ENCODE peak calls at places on chromosomes 3 and 15, in eight cellular contexts. One of them, this sample, is unnamed.

GRCh38 chr3:159158213-159158612 is 356.4 kb downstream of the MFSD1 start:
- DNase-seq in suprapubic skin: no peak
- DNase-seq in IMR-90: no peak
- DNase-seq in sigmoid colon: no peak
- DNase-seq in heart left ventricle: no peak
- DNase-seq in HCT116: peak
- DNase-seq in transverse colon: no peak
- DNase-seq in body of pancreas: no peak
- DNase-seq in this sample: no peak

GRCh38 chr15:81398456-81398855 is 24.4 kb upstream of the TMC3 start:
- DNase-seq in suprapubic skin: no peak
- DNase-seq in IMR-90: no peak
- DNase-seq in sigmoid colon: no peak
- DNase-seq in heart left ventricle: no peak
- DNase-seq in HCT116: no peak
- DNase-seq in transverse colon: no peak
- DNase-seq in body of pancreas: no peak
- DNase-seq in this sample: no peak

GRCh38 chr3:188687389-188687788 is 484.4 kb upstream of the TPRG1 start:
- DNase-seq in suprapubic skin: no peak
- DNase-seq in IMR-90: peak
- DNase-seq in sigmoid colon: no peak
- DNase-seq in heart left ventricle: no peak
- DNase-seq in HCT116: no peak
- DNase-seq in transverse colon: no peak
- DNase-seq in body of pancreas: no peak
- DNase-seq in this sample: peak

GRCh38 chr3:70829101-70829500 is 516.7 kb upstream of the MDFIC2 start:
- DNase-seq in suprapubic skin: no peak
- DNase-seq in IMR-90: peak
- DNase-seq in sigmoid colon: no peak
- DNase-seq in heart left ventricle: no peak
- DNase-seq in HCT116: no peak
- DNase-seq in transverse colon: no peak
- DNase-seq in body of pancreas: no peak
- DNase-seq in this sample: no peak

GRCh38 chr15:55247766-55248427 is 41.7 kb downstream of the RAB27A start:
- DNase-seq in suprapubic skin: no peak
- DNase-seq in IMR-90: no peak
- DNase-seq in sigmoid colon: no peak
- DNase-seq in heart left ventricle: no peak
- DNase-seq in HCT116: no peak
- DNase-seq in transverse colon: no peak
- DNase-seq in body of pancreas: no peak
- DNase-seq in this sample: no peak

GRCh38 chr3:44000586-44000985 is 241.1 kb upstream of the TOPAZ1 start:
- DNase-seq in suprapubic skin: no peak
- DNase-seq in IMR-90: no peak
- DNase-seq in sigmoid colon: no peak
- DNase-seq in heart left ventricle: no peak
- DNase-seq in HCT116: no peak
- DNase-seq in transverse colon: no peak
- DNase-seq in body of pancreas: no peak
- DNase-seq in this sample: peak

GRCh38 chr3:169295126-169295525 is 368.4 kb downstream of the MECOM start:
- DNase-seq in suprapubic skin: no peak
- DNase-seq in IMR-90: peak
- DNase-seq in sigmoid colon: no peak
- DNase-seq in heart left ventricle: no peak
- DNase-seq in HCT116: peak
- DNase-seq in transverse colon: no peak
- DNase-seq in body of pancreas: no peak
- DNase-seq in this sample: no peak

GRCh38 chr3:180980612-180981011 is 8.9 kb downstream of the DNAJC19 start:
- DNase-seq in suprapubic skin: no peak
- DNase-seq in IMR-90: peak
- DNase-seq in sigmoid colon: no peak
- DNase-seq in heart left ventricle: no peak
- DNase-seq in HCT116: no peak
- DNase-seq in transverse colon: no peak
- DNase-seq in body of pancreas: no peak
- DNase-seq in this sample: no peak

GRCh38 chr15:40928975-40929729 is at the start of gene DLL4:
- DNase-seq in suprapubic skin: no peak
- DNase-seq in IMR-90: peak
- DNase-seq in sigmoid colon: no peak
- DNase-seq in heart left ventricle: peak
- DNase-seq in HCT116: peak
- DNase-seq in transverse colon: peak
- DNase-seq in body of pancreas: peak
- DNase-seq in this sample: peak
- TF ChIP-seq POLR2A in suprapubic skin: no peak
- TF ChIP-seq POLR2A in IMR-90: peak
- TF ChIP-seq POLR2A in sigmoid colon: no peak
- TF ChIP-seq POLR2A in heart left ventricle: peak
- TF ChIP-seq POLR2A in HCT116: peak
- TF ChIP-seq POLR2A in transverse colon: peak
- TF ChIP-seq POLR2A in body of pancreas: peak
- TF ChIP-seq POLR2A in this sample: peak

DNA sequence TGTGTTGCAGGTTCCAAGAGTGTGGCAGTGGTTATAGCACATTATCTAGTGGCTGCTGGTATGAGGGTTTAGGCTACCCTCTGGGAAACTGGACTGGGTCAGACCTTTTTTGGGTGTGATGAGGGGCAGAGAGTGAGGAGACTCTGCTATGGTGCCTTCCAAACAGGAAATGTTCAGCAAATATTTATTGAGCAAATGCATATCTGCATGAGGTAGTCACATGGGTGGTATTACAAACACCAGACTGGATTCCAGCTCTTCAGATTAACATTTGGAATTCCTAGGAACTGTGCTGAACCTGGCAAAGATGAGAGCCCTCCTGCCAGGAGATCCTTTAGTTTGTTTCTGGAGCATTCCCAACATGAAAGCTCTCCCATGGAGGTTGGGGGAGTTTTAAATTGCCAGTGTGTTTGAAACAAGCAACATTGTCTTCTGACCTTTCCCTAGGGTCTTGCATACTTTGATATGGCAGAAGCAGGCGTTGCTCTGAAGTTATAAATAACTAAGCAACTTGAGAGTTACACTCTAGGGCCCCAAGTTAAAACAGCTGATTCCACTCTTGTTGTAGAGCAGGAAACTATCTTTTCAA is 341.2 kb upstream of the C2CD4B start:
- DNase-seq in suprapubic skin: no peak
- DNase-seq in IMR-90: peak
- DNase-seq in sigmoid colon: no peak
- DNase-seq in heart left ventricle: peak
- DNase-seq in HCT116: no peak
- DNase-seq in transverse colon: no peak
- DNase-seq in body of pancreas: no peak
- DNase-seq in this sample: no peak
- H3K27ac ChIP-seq in suprapubic skin: peak
- H3K27ac ChIP-seq in IMR-90: peak
- H3K27ac ChIP-seq in sigmoid colon: peak
- H3K27ac ChIP-seq in heart left ventricle: peak
- H3K27ac ChIP-seq in HCT116: no peak
- H3K27ac ChIP-seq in transverse colon: peak
- H3K27ac ChIP-seq in body of pancreas: peak
- H3K27ac ChIP-seq in this sample: peak

GRCh38 chr15:43106486-43106829 is 620 bp upstream of the UBR1 start:
- DNase-seq in suprapubic skin: no peak
- DNase-seq in IMR-90: no peak
- DNase-seq in sigmoid colon: no peak
- DNase-seq in heart left ventricle: no peak
- DNase-seq in HCT116: no peak
- DNase-seq in transverse colon: no peak
- DNase-seq in body of pancreas: no peak
- DNase-seq in this sample: no peak

GRCh38 chr15:43105077-43105769 is 615 bp downstream of the UBR1 start:
- DNase-seq in suprapubic skin: no peak
- DNase-seq in IMR-90: peak
- DNase-seq in sigmoid colon: no peak
- DNase-seq in heart left ventricle: no peak
- DNase-seq in HCT116: no peak
- DNase-seq in transverse colon: peak
- DNase-seq in body of pancreas: peak
- DNase-seq in this sample: peak

GRCh38 chr15:43104426-43104825 is 1.4 kb downstream of the UBR1 start:
- DNase-seq in suprapubic skin: no peak
- DNase-seq in IMR-90: peak
- DNase-seq in sigmoid colon: no peak
- DNase-seq in heart left ventricle: no peak
- DNase-seq in HCT116: peak
- DNase-seq in transverse colon: no peak
- DNase-seq in body of pancreas: no peak
- DNase-seq in this sample: no peak

GRCh38 chr15:43107741-43108140 is 1.9 kb upstream of the UBR1 start:
- DNase-seq in suprapubic skin: no peak
- DNase-seq in IMR-90: no peak
- DNase-seq in sigmoid colon: no peak
- DNase-seq in heart left ventricle: no peak
- DNase-seq in HCT116: no peak
- DNase-seq in transverse colon: no peak
- DNase-seq in body of pancreas: no peak
- DNase-seq in this sample: no peak

DNA sequence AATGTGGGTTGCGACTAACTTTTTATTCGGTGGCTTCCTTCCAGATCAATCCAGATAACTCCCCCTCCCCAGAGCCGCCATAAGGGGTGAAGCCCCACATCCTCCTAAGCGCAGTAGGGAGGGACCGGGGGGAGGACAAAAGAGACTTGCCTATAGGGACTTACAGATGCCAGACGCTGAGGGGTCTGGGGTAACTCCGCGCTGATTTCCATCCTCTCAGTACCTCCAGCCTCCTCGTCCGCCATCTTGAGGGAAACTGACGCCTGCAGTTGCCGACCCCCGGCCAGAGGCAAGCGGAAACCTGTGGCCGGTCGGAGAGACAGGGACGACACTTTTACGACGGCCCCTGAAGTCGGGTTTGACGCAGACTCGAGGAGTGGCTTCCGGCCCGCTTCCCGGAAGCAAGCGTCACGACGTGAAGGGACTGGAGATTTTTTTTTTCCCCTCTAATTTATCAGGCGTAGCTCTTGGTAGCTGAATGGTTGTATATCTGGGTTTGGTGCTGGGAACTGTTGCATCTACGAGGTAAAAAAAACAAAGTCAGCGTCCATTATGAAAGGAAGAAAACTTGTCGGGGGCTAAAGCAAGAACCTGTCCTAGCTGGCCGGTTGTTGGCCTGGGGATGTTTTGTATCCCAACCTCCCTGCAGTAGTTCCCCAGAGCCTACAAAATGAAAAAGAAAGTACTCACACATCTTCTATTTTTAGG is at the start of gene UBR1:
- DNase-seq in suprapubic skin: peak
- DNase-seq in IMR-90: peak
- DNase-seq in sigmoid colon: peak
- DNase-seq in heart left ventricle: peak
- DNase-seq in HCT116: peak
- DNase-seq in transverse colon: peak
- DNase-seq in body of pancreas: peak
- DNase-seq in this sample: peak
- TF ChIP-seq POLR2A in suprapubic skin: no peak
- TF ChIP-seq POLR2A in IMR-90: peak
- TF ChIP-seq POLR2A in sigmoid colon: peak
- TF ChIP-seq POLR2A in heart left ventricle: peak
- TF ChIP-seq POLR2A in HCT116: peak
- TF ChIP-seq POLR2A in transverse colon: peak
- TF ChIP-seq POLR2A in body of pancreas: peak
- TF ChIP-seq POLR2A in this sample: no peak

GRCh38 chr15:87662575-87662974 is 594.0 kb downstream of the NTRK3 start:
- DNase-seq in suprapubic skin: no peak
- DNase-seq in IMR-90: no peak
- DNase-seq in sigmoid colon: no peak
- DNase-seq in heart left ventricle: no peak
- DNase-seq in HCT116: no peak
- DNase-seq in transverse colon: no peak
- DNase-seq in body of pancreas: no peak
- DNase-seq in this sample: no peak

GRCh38 chr15:87661952-87662351 is 594.6 kb downstream of the NTRK3 start:
- DNase-seq in suprapubic skin: no peak
- DNase-seq in IMR-90: no peak
- DNase-seq in sigmoid colon: no peak
- DNase-seq in heart left ventricle: no peak
- DNase-seq in HCT116: no peak
- DNase-seq in transverse colon: no peak
- DNase-seq in body of pancreas: no peak
- DNase-seq in this sample: no peak

GRCh38 chr15:87656373-87656772 is 600.2 kb downstream of the NTRK3 start:
- DNase-seq in suprapubic skin: no peak
- DNase-seq in IMR-90: no peak
- DNase-seq in sigmoid colon: no peak
- DNase-seq in heart left ventricle: no peak
- DNase-seq in HCT116: no peak
- DNase-seq in transverse colon: no peak
- DNase-seq in body of pancreas: no peak
- DNase-seq in this sample: no peak

GRCh38 chr15:87660494-87661129 is 595.9 kb downstream of the NTRK3 start:
- DNase-seq in suprapubic skin: no peak
- DNase-seq in IMR-90: no peak
- DNase-seq in sigmoid colon: no peak
- DNase-seq in heart left ventricle: no peak
- DNase-seq in HCT116: no peak
- DNase-seq in transverse colon: no peak
- DNase-seq in body of pancreas: no peak
- DNase-seq in this sample: no peak

GRCh38 chr15:87661481-87661880 is 595.1 kb downstream of the NTRK3 start:
- DNase-seq in suprapubic skin: no peak
- DNase-seq in IMR-90: no peak
- DNase-seq in sigmoid colon: no peak
- DNase-seq in heart left ventricle: no peak
- DNase-seq in HCT116: no peak
- DNase-seq in transverse colon: no peak
- DNase-seq in body of pancreas: no peak
- DNase-seq in this sample: no peak
- H3K27ac ChIP-seq in suprapubic skin: no peak
- H3K27ac ChIP-seq in IMR-90: no peak
- H3K27ac ChIP-seq in sigmoid colon: no peak
- H3K27ac ChIP-seq in heart left ventricle: no peak
- H3K27ac ChIP-seq in HCT116: no peak
- H3K27ac ChIP-seq in transverse colon: no peak
- H3K27ac ChIP-seq in body of pancreas: no peak
- H3K27ac ChIP-seq in this sample: no peak

GRCh38 chr3:187046033-187046432 is 93.3 kb downstream of the RPL39L start:
- DNase-seq in suprapubic skin: no peak
- DNase-seq in IMR-90: no peak
- DNase-seq in sigmoid colon: no peak
- DNase-seq in heart left ventricle: no peak
- DNase-seq in HCT116: no peak
- DNase-seq in transverse colon: no peak
- DNase-seq in body of pancreas: no peak
- DNase-seq in this sample: no peak
- TF ChIP-seq POLR2A in suprapubic skin: no peak
- TF ChIP-seq POLR2A in IMR-90: no peak
- TF ChIP-seq POLR2A in sigmoid colon: no peak
- TF ChIP-seq POLR2A in heart left ventricle: no peak
- TF ChIP-seq POLR2A in HCT116: no peak
- TF ChIP-seq POLR2A in transverse colon: no peak
- TF ChIP-seq POLR2A in body of pancreas: no peak
- TF ChIP-seq POLR2A in this sample: no peak